ENCODE peak calls at places on chromosomes 7 and 10, in six cellular contexts. R, N, F, A, Q and X are unnamed samples.

GRCh38 chr7:115704884-115705283 is 325.7 kb downstream of the TFEC start:
- DNase-seq in N (no peak), A (no peak), F (no peak), Q (no peak), R (no peak), X (no peak)

GRCh38 chr7:132154248-132154647 is 422.0 kb downstream of the PLXNA4 start:
- DNase-seq in R (no peak), Q (no peak), N (no peak), F (no peak), A (no peak), X (no peak)

GRCh38 chr10:44932338-44933116 is 21.4 kb downstream of the TMEM72 start:
- DNase-seq in Q (peak; percentile 99), R (peak; percentile 53), F (peak; percentile 76), N (peak; percentile 67), A (peak; percentile 72), X (peak; percentile 69)

GRCh38 chr10:78876449-78876848 is 192.3 kb upstream of the ZMIZ1 start:
- DNase-seq in A (no peak), N (no peak), F (no peak), R (no peak), Q (peak; percentile 22), X (no peak)

GRCh38 chr7:151013728-151014497 is 10.4 kb downstream of the ATG9B start:
- DNase-seq in R (peak; percentile 17), Q (peak; percentile 90), A (peak; percentile 67), F (no peak), N (no peak), X (peak; percentile 67)

GRCh38 chr7:72190919-72191318 is 221.2 kb downstream of the CALN1 start:
- DNase-seq in N (no peak), F (no peak), A (no peak), Q (no peak), R (no peak), X (no peak)

GRCh38 chr10:3102721-3103410 is 35.5 kb downstream of the PFKP start:
- DNase-seq in N (no peak), R (no peak), F (peak; percentile 5), A (no peak), Q (no peak), X (no peak)

GRCh38 chr10:3404381-3404780 is 231.8 kb upstream of the PITRM1 start:
- DNase-seq in Q (no peak), R (no peak), A (no peak), F (no peak), N (no peak), X (no peak)

GRCh38 chr10:110834622-110835219 is 37.0 kb upstream of the PDCD4 start:
- DNase-seq in Q (no peak), R (no peak), F (peak; percentile 50), N (peak; percentile 31), A (no peak), X (no peak)

GRCh38 chr10:132001238-132001977 is 19.7 kb upstream of the BNIP3 start:
- DNase-seq in N (peak; percentile 64), A (no peak), F (peak; percentile 29), R (no peak), Q (peak; percentile 64), X (no peak)

GRCh38 chr7:12066004-12066403 is 145.1 kb upstream of the TMEM106B start:
- DNase-seq in Q (no peak), N (no peak), R (no peak), A (no peak), F (no peak), X (no peak)

GRCh38 chr7:151836191-151836926 is 40.6 kb downstream of the PRKAG2 start:
- DNase-seq in A (no peak), R (no peak), F (no peak), Q (no peak), N (no peak), X (no peak)

GRCh38 chr7:39810204-39810642 is 139.8 kb upstream of the CDK13 start:
- DNase-seq in A (no peak), N (peak; percentile 88), Q (no peak), R (no peak), F (no peak), X (no peak)

GRCh38 chr7:111760043-111760442 is 197.8 kb upstream of the IMMP2L start:
- DNase-seq in A (no peak), Q (no peak), R (no peak), F (no peak), N (peak; percentile 4), X (no peak)

GRCh38 chr10:13184726-13185514 is 23.6 kb downstream of the MCM10 start:
- DNase-seq in R (no peak), F (no peak), Q (no peak), A (no peak), N (no peak), X (no peak)

GRCh38 chr10:100508691-100509150 is 10.9 kb downstream of the SEC31B start:
- DNase-seq in F (peak; percentile 56), R (no peak), N (peak; percentile 65), A (no peak), Q (no peak), X (no peak)

GRCh38 chr7:118305686-118306085 is 81.2 kb downstream of the ANKRD7 start:
- DNase-seq in Q (no peak), A (no peak), R (no peak), F (no peak), N (no peak), X (no peak)

GRCh38 chr10:86244296-86244695 is 122.3 kb downstream of the GRID1 start:
- DNase-seq in N (no peak), A (no peak), Q (no peak), R (no peak), F (no peak), X (no peak)

GRCh38 chr7:142280263-142280662 is 22.4 kb upstream of the PRSS58 start:
- DNase-seq in R (no peak), A (no peak), F (no peak), Q (no peak), N (no peak), X (no peak)

DNA sequence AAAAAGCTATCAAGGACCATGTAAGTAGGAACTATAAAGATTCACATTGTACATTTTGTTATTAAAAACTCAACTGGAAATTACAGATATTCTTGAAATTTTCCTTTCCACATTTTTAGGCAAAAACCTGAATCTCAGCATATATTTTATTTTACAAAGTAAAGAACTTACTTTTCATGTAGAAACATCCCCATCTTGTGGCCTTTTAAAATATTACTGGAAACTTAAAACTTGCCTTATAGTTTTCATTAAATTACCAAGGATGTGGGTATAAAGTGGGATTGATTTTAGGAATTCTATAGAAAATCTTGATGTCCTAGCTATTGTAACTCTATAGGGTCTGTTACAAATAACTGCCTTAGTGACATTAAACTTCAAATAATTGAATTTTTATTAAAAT is 10.6 kb downstream of the DBF4 start:
- DNase-seq in F (peak; percentile 20), R (no peak), A (no peak), N (no peak), Q (no peak), X (no peak)
- TF ChIP-seq POLR2A in F (no peak), R (no peak), A (no peak), N (no peak), Q (no peak), X (no peak)

GRCh38 chr7:80719261-80719660 is 80.8 kb downstream of the CD36 start:
- DNase-seq in F (no peak), Q (no peak), R (no peak), N (no peak), A (no peak), X (no peak)

GRCh38 chr7:80725181-80725611 is 86.8 kb downstream of the CD36 start:
- DNase-seq in R (no peak), N (no peak), Q (no peak), F (no peak), A (no peak), X (no peak)

GRCh38 chr7:80724249-80724871 is 85.9 kb downstream of the CD36 start:
- DNase-seq in Q (no peak), R (no peak), A (no peak), F (peak; percentile 13), N (no peak), X (no peak)

GRCh38 chr7:80722596-80723141 is 84.2 kb downstream of the CD36 start:
- DNase-seq in R (no peak), A (no peak), Q (no peak), N (no peak), F (peak; percentile 45), X (no peak)

DNA sequence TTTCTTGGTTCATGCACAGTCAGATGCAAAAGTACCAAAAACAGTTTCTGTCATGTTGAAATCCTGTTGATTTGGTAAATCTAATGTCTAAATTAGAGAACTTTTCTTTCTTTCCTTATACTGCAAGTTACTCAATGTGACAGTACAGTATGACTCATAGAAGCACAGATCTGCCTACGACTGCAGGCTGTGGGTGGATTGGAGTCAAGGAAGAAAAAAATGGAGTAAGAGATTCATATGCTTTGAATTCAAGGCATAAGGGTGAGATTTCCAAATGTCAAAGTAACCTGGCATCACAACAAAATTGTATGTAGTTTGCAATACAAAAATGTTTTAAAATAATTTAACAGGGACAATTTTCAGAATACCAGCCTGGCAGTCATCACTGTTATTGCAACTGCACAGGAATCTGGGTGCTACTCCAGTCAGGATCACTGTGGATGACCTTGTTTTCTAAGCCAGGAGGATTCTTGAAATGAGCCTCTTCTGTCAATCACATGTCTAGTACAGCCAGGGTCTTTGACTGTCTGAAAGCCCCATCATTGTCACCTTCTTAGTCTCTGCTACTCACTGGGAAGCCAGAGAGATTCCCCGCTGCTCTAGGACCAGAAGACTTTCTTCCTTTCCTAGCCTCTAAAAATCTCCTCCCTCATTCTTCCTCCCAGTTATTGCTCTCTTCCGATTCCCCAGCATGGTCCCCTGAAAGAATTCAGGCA is 83.6 kb downstream of the CD36 start:
- DNase-seq in N (no peak), A (no peak), Q (no peak), F (no peak), R (no peak), X (no peak)
- TF ChIP-seq TAF1 in N (no peak), A (no peak), Q (no peak), F (no peak), R (no peak), X (no peak)

GRCh38 chr7:55044791-55045190 is 26.0 kb downstream of the EGFR start:
- DNase-seq in F (no peak), R (no peak), N (no peak), Q (no peak), A (no peak), X (no peak)
- TF ChIP-seq POLR2AphosphoS5 in F (no peak), R (no peak), N (no peak), Q (no peak), A (no peak), X (no peak)

DNA sequence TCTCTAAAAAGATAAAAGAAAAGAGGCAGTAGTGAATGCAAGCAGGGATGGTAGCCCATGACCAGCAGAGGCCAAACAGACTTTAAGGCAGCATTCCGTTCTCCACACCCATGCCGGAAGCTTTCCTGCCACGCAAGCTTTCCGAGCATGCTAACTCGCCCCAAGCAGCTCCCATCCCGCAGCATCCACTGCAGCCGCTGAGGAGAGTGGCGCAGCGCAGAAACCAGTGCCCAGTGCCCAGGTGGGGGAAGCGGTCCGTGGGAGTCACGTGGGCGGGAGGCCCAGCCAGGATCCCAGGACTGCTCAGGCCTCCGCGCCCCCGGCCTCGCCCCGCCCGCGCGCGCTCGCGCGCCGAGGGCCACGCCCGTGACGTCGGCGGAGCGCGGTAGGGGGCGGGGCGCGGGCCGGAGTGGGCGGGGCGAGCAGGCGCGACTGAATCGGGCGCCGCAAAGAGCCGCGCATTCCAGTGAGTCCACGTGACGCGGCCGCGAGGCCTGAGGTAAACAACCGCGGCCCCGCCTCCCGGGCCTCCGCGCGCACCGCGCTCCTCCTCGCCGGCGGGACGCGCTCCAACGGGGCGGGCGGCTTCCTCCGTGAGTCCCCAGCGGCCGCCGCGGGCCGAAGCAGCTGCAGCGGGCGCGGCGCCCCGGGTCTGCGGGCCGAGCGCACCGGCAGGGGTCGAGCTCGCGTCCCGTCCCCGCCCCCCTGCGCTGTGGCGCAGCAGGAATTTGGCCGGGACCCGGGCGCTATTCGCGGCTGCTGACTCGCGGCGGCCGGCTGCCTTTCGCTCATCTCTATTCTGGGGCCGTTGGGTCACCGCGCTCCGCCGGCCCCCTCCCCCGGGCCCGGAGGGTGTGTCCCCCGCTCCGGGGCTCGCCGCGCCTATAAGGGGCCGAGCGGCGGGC is at the start of gene OTUD1:
- DNase-seq in Q (peak; percentile 92), R (peak; percentile 28), N (peak; percentile 90), A (peak; percentile 79), F (peak; percentile 78), X (peak; percentile 79)
- TF ChIP-seq POLR2A in Q (no peak), R (peak; percentile 76), N (peak; percentile 48), A (no peak), F (no peak), X (peak; percentile 55)

GRCh38 chr10:72276421-72277339 is 3.0 kb downstream of the DDIT4 start:
- DNase-seq in A (no peak), Q (no peak), F (peak; percentile 77), R (no peak), N (peak; percentile 43), X (no peak)
- TF ChIP-seq TAF1 in A (no peak), Q (no peak), F (peak; percentile 44), R (no peak), N (peak; percentile 31), X (no peak)